ENCODE peak calls at places on chromosome 14, in eight cellular contexts. W is tibial nerve, A is stomach, M is hepatocyte, G is Peyer's patch, H is suprapubic skin, U is H9, Q is right lobe of liver. J is an unnamed sample. For H3K4me1, the result is how much of the 10 kb centered on the place peaks cover.

GRCh38 chr14:61655777-61656176 is 39.5 kb upstream of the HIF1A start:
- DNase-seq in W (no peak), A (no peak), M (no peak), G (no peak), H (no peak), U (no peak), Q (no peak), J (no peak)

GRCh38 chr14:55160989-55161388 is 30.4 kb downstream of the DLGAP5 start:
- DNase-seq in W (no peak), A (no peak), M (peak), G (no peak), H (no peak), U (no peak), Q (no peak), J (no peak)

GRCh38 chr14:79483989-79484388 is 727.3 kb downstream of the DIO2 start:
- DNase-seq in W (no peak), A (no peak), M (no peak), G (no peak), H (no peak), U (peak), Q (no peak), J (no peak)

GRCh38 chr14:51539571-51540037 is 112.1 kb upstream of the FRMD6 start:
- DNase-seq in W (no peak), A (no peak), M (no peak), G (no peak), H (no peak), U (no peak), Q (no peak), J (no peak)

GRCh38 chr14:43894534-43894933 is 612.5 kb downstream of the FSCB start:
- DNase-seq in W (no peak), A (no peak), M (no peak), G (no peak), H (no peak), U (no peak), Q (no peak), J (no peak)

GRCh38 chr14:51527073-51527472 is 124.6 kb upstream of the FRMD6 start:
- DNase-seq in W (no peak), A (no peak), M (no peak), G (no peak), H (no peak), U (no peak), Q (no peak), J (no peak)

GRCh38 chr14:72781476-72782181 is 112.3 kb downstream of the DPF3 start:
- DNase-seq in W (no peak), A (no peak), M (peak), G (no peak), H (peak), U (no peak), Q (no peak), J (no peak)

GRCh38 chr14:77376380-77376770 is 519 bp downstream of the TMED8 start:
- DNase-seq in W (peak), A (peak), M (no peak), G (peak), H (no peak), U (peak), Q (peak), J (peak)

GRCh38 chr14:37253905-37254304 is 56.2 kb downstream of the MIPOL1 start:
- DNase-seq in W (peak), A (no peak), M (no peak), G (no peak), H (no peak), U (no peak), Q (no peak), J (no peak)

GRCh38 chr14:37090026-37090425 is 82.4 kb downstream of the SLC25A21 start:
- DNase-seq in W (no peak), A (no peak), M (no peak), G (no peak), H (no peak), U (no peak), Q (no peak), J (peak)

GRCh38 chr14:59189281-59189821 is 884 bp downstream of the DAAM1 start:
- DNase-seq in W (no peak), A (no peak), M (peak), G (no peak), H (peak), U (peak), Q (peak), J (peak)

GRCh38 chr14:77037886-77038511 is 9.5 kb upstream of the IRF2BPL start:
- DNase-seq in W (no peak), A (no peak), M (no peak), G (peak), H (no peak), U (no peak), Q (no peak), J (peak)

GRCh38 chr14:105116451-105117256 is 51.4 kb upstream of the GPR132 start:
- DNase-seq in W (no peak), A (no peak), M (no peak), G (no peak), H (peak), U (no peak), Q (no peak), J (no peak)

GRCh38 chr14:53828820-53829219 is 127.8 kb downstream of the BMP4 start:
- DNase-seq in W (no peak), A (no peak), M (no peak), G (no peak), H (no peak), U (no peak), Q (no peak), J (no peak)

GRCh38 chr14:57009585-57010515 is 199.6 kb upstream of the OTX2 start:
- DNase-seq in W (no peak), A (no peak), M (no peak), G (no peak), H (no peak), U (no peak), Q (no peak), J (no peak)

GRCh38 chr14:64891839-64892375 is 12.2 kb upstream of the SPTB start:
- DNase-seq in W (peak), A (no peak), M (peak), G (peak), H (no peak), U (no peak), Q (no peak), J (no peak)

GRCh38 chr14:102655154-102655553 is 62.7 kb downstream of the RCOR1 start:
- DNase-seq in W (no peak), A (no peak), M (peak), G (no peak), H (no peak), U (no peak), Q (no peak), J (no peak)

GRCh38 chr14:33432407-33433023 is 493.8 kb downstream of the NPAS3 start:
- DNase-seq in W (peak), A (no peak), M (peak), G (peak), H (no peak), U (no peak), Q (no peak), J (no peak)

GRCh38 chr14:65369560-65369959 is 43.0 kb upstream of the FUT8 start:
- DNase-seq in W (no peak), A (no peak), M (no peak), G (no peak), H (no peak), U (no peak), Q (no peak), J (no peak)

GRCh38 chr14:89855961-89856360 is 98.6 kb downstream of the EFCAB11 start:
- DNase-seq in W (no peak), A (no peak), M (no peak), G (no peak), H (no peak), U (no peak), Q (no peak), J (no peak)

GRCh38 chr14:73173092-73173735 is 36.9 kb downstream of the PSEN1 start:
- DNase-seq in W (no peak), A (no peak), M (peak), G (no peak), H (no peak), U (no peak), Q (no peak), J (no peak)

GRCh38 chr14:93332853-93333630 is at the start of gene BTBD7:
- DNase-seq in W (peak), A (peak), M (peak), G (peak), H (peak), U (peak), Q (peak), J (peak)

GRCh38 chr14:90416649-90417237 is 19.9 kb downstream of the CALM1 start:
- DNase-seq in W (no peak), A (no peak), M (no peak), G (no peak), H (no peak), U (no peak), Q (no peak), J (no peak)

GRCh38 chr14:72699852-72700257 is 194.0 kb downstream of the DPF3 start:
- DNase-seq in W (peak), A (no peak), M (no peak), G (no peak), H (no peak), U (no peak), Q (no peak), J (peak)

GRCh38 chr14:77498120-77498979 is at the start of gene ISM2:
- DNase-seq in W (no peak), A (peak), M (peak), G (no peak), H (no peak), U (peak), Q (no peak), J (peak)

GRCh38 chr14:57889245-57889644 is 23.4 kb upstream of the SLC35F4 start:
- DNase-seq in W (peak), A (peak), M (peak), G (no peak), H (no peak), U (no peak), Q (no peak), J (peak)

GRCh38 chr14:102951799-102952198 is 29.3 kb downstream of the AMN start:
- DNase-seq in W (no peak), A (no peak), M (no peak), G (no peak), H (no peak), U (no peak), Q (no peak), J (no peak)

GRCh38 chr14:89221109-89221508 is 195.9 kb downstream of the FOXN3 start:
- DNase-seq in W (no peak), A (no peak), M (no peak), G (no peak), H (no peak), U (no peak), Q (no peak), J (no peak)

GRCh38 chr14:69674546-69675245 is 63.3 kb downstream of the SUSD6 start:
- DNase-seq in W (no peak), A (no peak), M (no peak), G (no peak), H (no peak), U (no peak), Q (no peak), J (no peak)

GRCh38 chr14:69672372-69672771 is 61.0 kb downstream of the SUSD6 start:
- DNase-seq in W (no peak), A (no peak), M (no peak), G (no peak), H (no peak), U (no peak), Q (no peak), J (no peak)

GRCh38 chr14:69673099-69673498 is 61.7 kb downstream of the SUSD6 start:
- DNase-seq in W (no peak), A (no peak), M (no peak), G (no peak), H (no peak), U (no peak), Q (no peak), J (no peak)

GRCh38 chr14:69675246-69675583 is 63.8 kb downstream of the SUSD6 start:
- DNase-seq in W (no peak), A (peak), M (no peak), G (no peak), H (no peak), U (no peak), Q (no peak), J (no peak)

DNA sequence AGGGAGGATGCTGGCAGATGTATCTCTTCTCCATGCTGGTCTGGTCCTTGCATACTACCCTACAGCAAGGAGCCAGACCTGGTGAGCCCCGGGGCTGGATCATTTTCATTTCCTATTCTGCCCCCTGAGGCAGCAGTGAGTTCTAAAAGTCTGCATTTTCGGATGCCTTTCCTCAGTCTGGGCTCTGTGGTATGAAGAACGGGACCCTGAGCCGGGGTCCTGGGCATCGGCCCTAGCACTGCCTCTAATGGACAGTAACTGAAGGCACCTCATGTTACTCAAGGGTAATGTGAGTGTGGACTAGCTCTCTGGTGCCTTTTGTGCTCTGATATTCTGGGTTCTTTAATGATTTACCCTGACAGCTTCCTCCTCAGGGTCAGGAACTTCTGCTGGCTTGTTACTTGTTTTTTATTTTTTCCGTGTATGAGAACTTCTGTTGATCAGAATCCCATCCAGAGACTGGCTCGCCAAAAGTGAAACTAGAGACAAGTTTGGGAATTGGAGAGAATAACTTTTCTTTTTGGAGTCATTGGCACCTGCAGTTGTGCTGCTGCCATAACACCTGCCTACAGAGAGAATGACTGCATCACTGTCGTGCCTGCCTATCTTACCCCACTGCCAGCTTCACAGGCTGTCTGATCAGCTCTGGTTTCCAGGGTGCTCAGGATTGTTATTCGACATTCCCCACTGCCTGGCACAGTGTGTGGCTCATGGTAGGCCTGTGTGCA is 62.3 kb downstream of the SUSD6 start:
- DNase-seq in W (no peak), A (no peak), M (no peak), G (no peak), H (no peak), U (no peak), Q (no peak), J (no peak)
- H3K4me1 ChIP-seq in W (half or more), A (half or more), M (under half), G (half or more), H (half or more), U (under half), Q (under half), J (under half)

DNA sequence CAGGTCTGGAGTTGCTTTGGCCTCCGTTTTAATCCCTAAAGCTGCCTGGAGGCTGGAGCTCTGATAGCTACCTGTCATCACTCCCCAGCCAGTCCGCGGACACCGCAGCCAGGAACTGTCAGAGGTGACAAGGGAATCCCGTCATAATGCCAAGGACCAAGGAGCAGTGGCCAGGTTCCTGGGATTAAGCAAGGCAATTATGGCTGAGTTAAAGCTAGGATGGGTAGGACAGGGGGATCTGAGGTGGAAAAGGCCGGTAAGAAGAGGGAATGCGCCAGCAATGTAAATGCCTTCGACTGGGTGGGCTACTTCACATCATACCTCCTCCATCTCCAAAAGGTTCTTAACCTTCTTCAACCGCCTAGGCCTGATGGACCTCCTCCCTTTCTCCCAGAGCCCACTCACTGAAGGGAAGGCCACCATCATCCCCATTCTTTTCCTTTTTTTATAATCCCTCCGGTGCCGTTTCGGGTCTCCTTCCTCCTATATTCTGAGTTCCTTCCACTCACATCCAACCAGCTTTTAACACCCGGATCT is 1.9 kb downstream of the PPP1R3E start:
- DNase-seq in W (no peak), A (no peak), M (peak), G (peak), H (peak), U (no peak), Q (peak), J (no peak)
- TF ChIP-seq CTCF in W (no peak), A (no peak), M (no peak), G (no peak), H (no peak), U (no peak), Q (no peak), J (no peak)

GRCh38 chr14:35180179-35180578 is 57.8 kb downstream of the PRORP start:
- DNase-seq in W (no peak), A (no peak), M (no peak), G (no peak), H (no peak), U (no peak), Q (no peak), J (no peak)
- H3K27ac ChIP-seq in W (no peak), A (no peak), M (no peak), G (no peak), H (no peak), U (no peak), Q (no peak), J (no peak)

GRCh38 chr14:95474486-95474885 is 42.0 kb downstream of the SYNE3 start:
- DNase-seq in W (no peak), A (no peak), M (no peak), G (no peak), H (no peak), U (no peak), Q (no peak), J (no peak)
- H3K4me1 ChIP-seq in W (under half), A (under half), M (under half), G (under half), H (under half), U (under half), Q (under half), J (under half)

GRCh38 chr14:91748049-91748448 is 16.2 kb upstream of the CATSPERB start:
- DNase-seq in W (no peak), A (no peak), M (no peak), G (no peak), H (no peak), U (no peak), Q (no peak), J (no peak)
- TF ChIP-seq CTCF in W (no peak), A (no peak), M (no peak), G (no peak), H (no peak), U (no peak), Q (no peak), J (no peak)

GRCh38 chr14:85534914-85535313 is 5.0 kb downstream of the FLRT2 start:
- DNase-seq in W (no peak), A (no peak), M (peak), G (no peak), H (no peak), U (no peak), Q (no peak), J (no peak)
- H3K27ac ChIP-seq in W (peak), A (peak), M (peak), G (no peak), H (no peak), U (no peak), Q (no peak), J (peak)

GRCh38 chr14:106585692-106586091 is 1059.3 kb downstream of the TMEM121 start:
- DNase-seq in W (no peak), A (no peak), M (no peak), G (no peak), H (no peak), U (no peak), Q (no peak), J (no peak)

GRCh38 chr14:106586098-106586704 is 1059.8 kb downstream of the TMEM121 start:
- DNase-seq in W (peak), A (peak), M (no peak), G (peak), H (no peak), U (no peak), Q (no peak), J (no peak)
- H3K4me1 ChIP-seq in W (under half), A (under half), M (under half), G (under half), H (under half), U (under half), Q (under half), J (under half)

DNA sequence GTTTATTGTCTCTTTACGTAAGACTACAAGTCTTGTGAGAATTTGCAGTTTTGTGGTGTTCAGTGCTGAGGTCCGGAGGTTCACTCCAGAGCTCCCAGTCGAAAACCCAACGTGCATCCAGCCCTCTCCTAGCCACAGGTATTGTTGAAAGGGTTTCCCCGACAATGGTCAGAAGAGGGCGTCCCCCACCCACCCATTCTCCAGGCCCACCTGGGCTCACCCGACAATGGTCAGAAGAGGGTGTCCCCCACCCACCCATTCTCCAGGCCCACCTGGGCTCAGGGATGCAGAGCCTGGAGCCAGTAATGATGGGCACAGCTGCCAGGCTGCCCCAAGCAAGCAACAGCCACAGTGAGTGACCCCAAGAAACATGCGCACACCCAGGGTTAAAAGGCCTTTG is 126.8 kb upstream of the EVL start:
- DNase-seq in W (no peak), A (no peak), M (no peak), G (no peak), H (no peak), U (no peak), Q (peak), J (no peak)
- TF ChIP-seq CTCF in W (no peak), A (no peak), M (no peak), G (no peak), H (no peak), U (peak), Q (no peak), J (no peak)

J was measured in left lung.